ENCODE peak calls at places on chromosomes 16 and 17, in six cellular contexts. R, K, H, J, Z and I are unnamed samples.

GRCh38 chr16:89114159-89114981 is 20.7 kb downstream of the ACSF3 start:
- DNase-seq in R (no peak), K (peak; percentile 82), H (no peak), J (no peak), Z (no peak), I (no peak)

GRCh38 chr16:70470141-70470926 is 15.9 kb downstream of the FCSK start:
- DNase-seq in R (no peak), K (no peak), H (no peak), J (no peak), Z (no peak), I (no peak)

GRCh38 chr17:64496348-64496785 is 487 bp downstream of the POLG2 start:
- DNase-seq in R (no peak), K (no peak), H (no peak), J (no peak), Z (no peak), I (no peak)

GRCh38 chr17:79777844-79778503 is at the start of gene CBX2:
- DNase-seq in R (no peak), K (peak; percentile 92), H (peak; percentile 86), J (peak; percentile 77), Z (no peak), I (peak; percentile 83)

GRCh38 chr16:22898874-22899348 is 84.9 kb downstream of the HS3ST2 start:
- DNase-seq in R (no peak), K (peak; percentile 83), H (peak; percentile 58), J (peak; percentile 80), Z (no peak), I (peak; percentile 60)

GRCh38 chr17:78529871-78530670 is 47.1 kb downstream of the DNAH17 start:
- DNase-seq in R (no peak), K (peak; percentile 59), H (no peak), J (peak; percentile 40), Z (no peak), I (peak; percentile 47)

GRCh38 chr17:42519546-42520444 is 16.2 kb upstream of the NAGLU start:
- DNase-seq in R (no peak), K (peak; percentile 76), H (peak; percentile 90), J (peak; percentile 77), Z (peak; percentile 98), I (peak; percentile 69)

GRCh38 chr17:43556292-43556691 is 10.2 kb upstream of the ETV4 start:
- DNase-seq in R (no peak), K (no peak), H (peak; percentile 43), J (peak; percentile 52), Z (no peak), I (no peak)

GRCh38 chr17:46910179-46910927 is 12.6 kb upstream of the GOSR2 start:
- DNase-seq in R (no peak), K (no peak), H (no peak), J (peak; percentile 59), Z (no peak), I (peak; percentile 62)

GRCh38 chr17:74464730-74465377 is 1.6 kb upstream of the CD300A start:
- DNase-seq in R (no peak), K (no peak), H (no peak), J (no peak), Z (no peak), I (no peak)

GRCh38 chr17:74466111-74466784 is at the start of gene CD300A:
- DNase-seq in R (no peak), K (peak; percentile 94), H (no peak), J (peak; percentile 54), Z (no peak), I (peak; percentile 63)

GRCh38 chr17:74465378-74466110 is 890 bp upstream of the CD300A start:
- DNase-seq in R (no peak), K (no peak), H (no peak), J (no peak), Z (no peak), I (no peak)

GRCh38 chr17:74467221-74467951 is 952 bp downstream of the CD300A start:
- DNase-seq in R (peak; percentile 22), K (no peak), H (no peak), J (peak; percentile 27), Z (no peak), I (peak; percentile 59)

GRCh38 chr17:74466785-74467158 is 338 bp downstream of the CD300A start:
- DNase-seq in R (no peak), K (no peak), H (no peak), J (no peak), Z (no peak), I (no peak)
- H3K4me1 ChIP-seq in R (no peaks in the 10 kb centered on the region), K (peaks cover 62% of the 10 kb centered on the region), H (no peaks in the 10 kb centered on the region), J (peaks cover 48% of the 10 kb centered on the region), Z (peaks cover 11% of the 10 kb centered on the region), I (no peaks in the 10 kb centered on the region)

DNA sequence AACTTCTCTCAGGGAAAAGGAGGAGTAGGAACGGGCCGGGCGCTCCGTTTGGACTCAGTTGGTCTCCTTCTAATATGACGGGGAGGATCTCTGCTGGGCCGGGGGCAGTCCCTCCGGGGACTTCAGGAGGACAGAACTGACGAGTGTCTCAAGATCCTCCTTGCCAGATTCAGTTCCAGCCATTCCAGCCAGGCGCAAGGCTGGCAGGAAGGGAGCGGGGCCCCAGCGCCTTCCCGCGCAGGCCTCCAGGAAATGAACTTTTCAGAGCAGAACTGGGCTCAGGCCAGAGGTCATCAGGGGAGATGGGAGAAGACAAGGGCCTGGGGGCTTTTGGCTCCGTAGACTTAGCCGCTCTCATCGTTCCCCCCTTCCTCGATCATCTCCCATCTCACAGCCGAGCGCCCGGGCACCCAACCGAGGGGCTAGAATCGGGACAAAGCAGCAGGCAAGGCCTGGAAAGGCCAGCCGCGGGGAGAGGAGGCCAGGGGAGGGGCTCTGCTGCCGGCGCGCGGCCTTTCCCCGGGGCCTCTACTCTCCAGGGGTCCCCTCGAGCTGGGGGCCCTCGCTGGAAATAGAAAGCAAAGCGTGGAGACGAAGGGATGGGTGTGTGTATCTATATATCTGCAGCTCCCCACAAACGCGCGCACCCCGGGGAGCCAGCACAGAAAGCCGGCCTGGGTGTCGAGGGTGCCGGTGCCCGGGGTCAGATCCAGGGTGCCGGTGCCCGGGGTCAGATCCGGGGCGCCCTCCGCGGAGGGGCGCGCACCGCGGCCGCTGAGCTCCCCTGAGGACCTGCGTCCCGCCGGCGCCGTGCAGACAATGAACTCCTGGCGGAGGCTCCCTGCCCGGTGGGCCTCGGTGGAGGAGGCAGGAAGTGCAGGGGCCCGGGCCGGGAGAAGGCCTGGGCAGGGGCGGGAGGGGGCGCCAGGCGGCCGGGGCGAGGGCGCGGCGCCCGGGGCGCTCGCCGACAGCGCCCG is 1.4 kb downstream of the ZNF423 start:
- DNase-seq in R (no peak), K (peak; percentile 81), H (peak; percentile 44), J (no peak), Z (no peak), I (peak; percentile 33)
- H3K27ac ChIP-seq in R (peak overlapping the region; percentile 97), K (no peak overlapping the region), H (no peak overlapping the region), J (peak overlapping the region; percentile 92), Z (peak overlapping the region; percentile 96), I (peak overlapping the region; percentile 97)

DNA sequence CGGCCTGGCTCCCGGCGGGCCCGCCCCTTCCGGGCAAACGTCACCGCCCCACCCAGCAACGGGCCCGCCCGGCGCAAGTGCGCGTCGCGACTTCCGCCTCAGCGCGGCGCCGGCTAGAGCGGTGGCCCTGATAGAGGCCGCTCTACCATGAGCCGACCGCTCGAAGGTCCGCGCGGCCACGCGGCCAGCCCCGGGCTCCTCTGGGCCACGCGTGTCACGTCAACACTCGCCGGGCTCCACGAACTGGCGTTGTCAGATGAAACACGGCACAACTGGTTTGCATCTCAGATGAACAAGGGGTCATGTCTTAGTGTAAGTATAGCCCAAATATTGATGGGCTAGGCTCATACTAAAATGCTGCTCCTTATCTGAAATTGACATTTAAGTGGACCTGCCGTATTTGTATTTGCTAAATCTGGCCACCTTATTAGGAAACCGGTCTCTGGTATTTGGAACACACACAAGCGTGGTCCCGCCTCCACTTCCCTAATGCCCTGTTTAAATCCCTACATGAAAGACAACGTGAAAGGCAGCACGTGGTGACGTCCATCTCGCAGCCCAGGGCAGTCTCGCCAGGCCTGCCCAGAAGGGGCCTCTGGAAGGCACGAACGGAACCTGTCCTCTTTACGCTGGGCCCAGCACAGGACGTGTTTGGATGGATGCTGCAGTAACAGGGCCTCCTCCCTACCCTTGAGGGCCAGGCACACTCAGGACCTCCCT is at the start of gene ZNF598:
- DNase-seq in R (no peak), K (peak; percentile 95), H (peak; percentile 83), J (peak; percentile 86), Z (no peak), I (peak; percentile 85)
- TF ChIP-seq POLR2A in R (no peak), K (peak; percentile 80), H (peak; percentile 78), J (no peak), Z (peak; percentile 91), I (peak; percentile 84)

GRCh38 chr17:77407321-77408277 is 266.8 kb downstream of the SEC14L1 start:
- DNase-seq in R (no peak), K (no peak), H (no peak), J (no peak), Z (no peak), I (no peak)
- H3K4me1 ChIP-seq in R (peaks cover 77% of the 10 kb centered on the region), K (peaks cover 86% of the 10 kb centered on the region), H (peaks cover 75% of the 10 kb centered on the region), J (peaks cover 100% of the 10 kb centered on the region), Z (peaks cover 96% of the 10 kb centered on the region), I (peaks cover 26% of the 10 kb centered on the region)

GRCh38 chr17:81514735-81515529 is 2.3 kb upstream of the ACTG1 start:
- DNase-seq in R (no peak), K (peak; percentile 96), H (peak; percentile 69), J (peak; percentile 87), Z (no peak), I (peak; percentile 78)

GRCh38 chr17:81516439-81516838 is 3.8 kb upstream of the ACTG1 start:
- DNase-seq in R (no peak), K (peak; percentile 82), H (no peak), J (no peak), Z (no peak), I (peak; percentile 17)

GRCh38 chr17:81514485-81514734 is 1.8 kb upstream of the ACTG1 start:
- DNase-seq in R (no peak), K (no peak), H (no peak), J (no peak), Z (no peak), I (no peak)

GRCh38 chr17:81517009-81517338 is 4.4 kb upstream of the ACTG1 start:
- DNase-seq in R (no peak), K (no peak), H (no peak), J (no peak), Z (no peak), I (no peak)

GRCh38 chr17:81515530-81516041 is 3.0 kb upstream of the ACTG1 start:
- DNase-seq in R (no peak), K (peak; percentile 90), H (peak; percentile 49), J (no peak), Z (no peak), I (no peak)
- H3K27ac ChIP-seq in R (peak overlapping the region; percentile 100), K (peak overlapping the region; percentile 91), H (peak overlapping the region; percentile 87), J (peak overlapping the region; percentile 100), Z (peak overlapping the region; percentile 100), I (peak overlapping the region; percentile 99)

DNA sequence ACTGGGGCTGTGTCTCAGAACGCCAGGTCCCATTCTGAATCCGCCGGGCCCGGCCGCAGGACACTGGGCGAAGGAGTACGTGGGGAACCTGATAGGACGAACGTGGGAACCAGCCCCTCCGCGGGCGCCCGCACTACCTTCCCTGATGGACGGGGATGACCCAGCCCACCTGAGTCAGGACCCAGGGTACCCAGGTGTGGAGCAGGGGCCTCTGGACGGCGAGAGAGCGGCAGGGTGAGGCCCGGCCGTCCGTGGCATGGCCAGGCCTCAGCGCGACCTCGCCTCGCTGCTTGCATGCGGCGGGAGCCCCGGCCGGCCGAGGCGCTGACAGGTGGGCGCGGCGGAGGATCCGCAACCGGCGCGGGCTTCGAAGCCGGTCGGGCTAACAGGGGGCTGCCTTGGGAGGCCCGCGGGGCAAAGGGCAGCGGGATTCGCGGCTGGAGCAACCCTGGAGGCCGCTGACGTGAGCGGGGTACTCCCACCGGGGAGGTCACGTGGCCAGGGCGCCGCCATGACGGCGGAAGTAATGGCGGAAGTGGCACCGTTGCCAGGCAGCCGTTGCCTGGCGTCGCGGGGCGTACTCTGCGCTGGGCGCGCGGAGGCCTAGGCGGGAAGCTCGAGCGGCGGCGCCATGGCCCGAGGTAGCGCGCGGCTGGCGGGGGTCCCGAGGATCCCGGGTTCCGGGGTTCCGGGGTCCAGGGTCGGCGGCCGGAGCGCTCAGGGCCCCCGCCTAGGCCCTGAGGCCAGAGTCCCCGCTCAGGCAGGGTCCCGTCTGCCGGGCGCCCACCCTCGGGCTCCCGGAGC is at the start of gene WDR90:
- DNase-seq in R (peak; percentile 35), K (peak; percentile 99), H (peak; percentile 94), J (peak; percentile 94), Z (peak; percentile 96), I (peak; percentile 92)
- TF ChIP-seq POLR2A in R (no peak), K (no peak), H (peak; percentile 57), J (no peak), Z (peak; percentile 41), I (peak; percentile 39)

GRCh38 chr17:59678946-59679345 is 28.3 kb downstream of the PTRH2 start:
- DNase-seq in R (no peak), K (no peak), H (no peak), J (no peak), Z (no peak), I (no peak)
- H3K4me1 ChIP-seq in R (no peaks in the 10 kb centered on the region), K (peaks cover 15% of the 10 kb centered on the region), H (no peaks in the 10 kb centered on the region), J (no peaks in the 10 kb centered on the region), Z (peaks cover 11% of the 10 kb centered on the region), I (no peaks in the 10 kb centered on the region)